ENCODE peak calls at places on chromosomes 16 and 17, in seven cellular contexts. U is GM12865, P is lower leg skin, D is fibroblast of the aortic adventitia, G is AG04449, Z is HFF-Myc, Y is AG09309. X is an unnamed sample.

GRCh38 chr17:81341347-81342061 is 46.4 kb upstream of the SLC38A10 start:
- DNase-seq in D (no peak), Z (no peak), U (no peak), Y (no peak), P (no peak), G (no peak), X (no peak)

GRCh38 chr16:22075043-22075757 is 17.1 kb upstream of the VWA3A start:
- DNase-seq in P (no peak), Y (no peak), U (no peak), D (no peak), Z (no peak), G (no peak), X (no peak)

GRCh38 chr17:7476474-7476873 is 3.0 kb downstream of the ZBTB4 start:
- DNase-seq in P (no peak), U (no peak), Y (no peak), G (no peak), D (peak; percentile 61), Z (no peak), X (no peak)

GRCh38 chr17:57415737-57416354 is 159.5 kb downstream of the MSI2 start:
- DNase-seq in Z (no peak), U (no peak), Y (no peak), P (no peak), D (no peak), G (no peak), X (no peak)

GRCh38 chr17:78422267-78422605 is 43.8 kb downstream of the PGS1 start:
- DNase-seq in Y (no peak), Z (no peak), P (no peak), D (no peak), U (no peak), G (no peak), X (no peak)

GRCh38 chr17:30021708-30022317 is 80.4 kb downstream of the EFCAB5 start:
- DNase-seq in P (peak; percentile 23), Y (no peak), Z (peak; percentile 31), D (peak; percentile 71), G (no peak), U (peak; percentile 66), X (peak; percentile 10)

GRCh38 chr17:16486373-16487250 is 5.4 kb downstream of the LRRC75A start:
- DNase-seq in Z (peak; percentile 27), D (peak; percentile 77), Y (peak; percentile 27), P (peak; percentile 77), G (no peak), U (no peak), X (peak; percentile 8)

GRCh38 chr17:49365667-49366066 is 3.6 kb upstream of the ZNF652 start:
- DNase-seq in Y (no peak), G (no peak), P (no peak), D (no peak), U (peak; percentile 40), Z (no peak), X (no peak)

GRCh38 chr16:71216714-71217113 is 13.8 kb downstream of the HYDIN start:
- DNase-seq in G (no peak), Z (no peak), P (no peak), Y (no peak), U (no peak), D (no peak), X (no peak)

GRCh38 chr16:69936252-69936651 is 14.9 kb upstream of the CLEC18A start:
- DNase-seq in U (no peak), Y (no peak), P (no peak), Z (no peak), G (no peak), D (no peak), X (no peak)

GRCh38 chr17:3539881-3540540 is 17.6 kb downstream of the TRPV3 start:
- DNase-seq in Z (no peak), U (no peak), D (no peak), Y (no peak), P (no peak), G (no peak), X (no peak)

GRCh38 chr16:20740007-20740883 is 1.4 kb downstream of the THUMPD1 start:
- DNase-seq in Y (no peak), G (no peak), D (peak; percentile 5), Z (no peak), U (peak; percentile 40), P (no peak), X (no peak)

GRCh38 chr16:53756329-53756996 is 52.5 kb downstream of the FTO start:
- DNase-seq in G (no peak), D (no peak), Z (no peak), Y (no peak), P (no peak), U (no peak), X (no peak)

GRCh38 chr17:82228842-82229685 is at the start of gene SLC16A3:
- DNase-seq in G (no peak), D (peak; percentile 68), U (peak; percentile 79), Y (no peak), P (no peak), Z (no peak), X (no peak)

GRCh38 chr16:12187939-12188673 is 211.6 kb downstream of the SNX29 start:
- DNase-seq in Z (no peak), Y (peak; percentile 31), U (no peak), G (no peak), P (no peak), D (peak; percentile 14), X (peak; percentile 22)

GRCh38 chr16:50842589-50842988 is 100.7 kb downstream of the CYLD start:
- DNase-seq in D (no peak), U (no peak), Z (no peak), G (no peak), Y (no peak), P (no peak), X (no peak)

GRCh38 chr16:10878644-10879498 is 1.9 kb downstream of the CIITA start:
- DNase-seq in U (peak; percentile 81), D (peak; percentile 24), P (no peak), G (no peak), Z (no peak), Y (no peak), X (no peak)

GRCh38 chr16:15553313-15554088 is 89.5 kb downstream of the MARF1 start:
- DNase-seq in Z (no peak), D (peak; percentile 27), P (no peak), U (no peak), G (no peak), Y (no peak), X (no peak)

GRCh38 chr16:2243031-2243528 is 6.8 kb downstream of the DNASE1L2 start:
- DNase-seq in Z (no peak), D (no peak), P (no peak), U (no peak), Y (no peak), G (no peak), X (no peak)
- TF ChIP-seq CTCF in Z (no peak), D (no peak), P (no peak), U (no peak), Y (no peak), G (no peak), X (no peak)

GRCh38 chr17:46044286-46044928 is 45.4 kb downstream of the STH start:
- DNase-seq in Z (peak; percentile 82), U (peak; percentile 79), P (peak; percentile 85), Y (peak; percentile 79), D (peak; percentile 92), G (peak; percentile 61), X (peak; percentile 83)

GRCh38 chr17:46044989-46045388 is 45.9 kb downstream of the STH start:
- DNase-seq in P (no peak), U (no peak), D (no peak), Y (no peak), Z (no peak), G (no peak), X (no peak)

GRCh38 chr17:46046957-46047356 is 47.9 kb downstream of the STH start:
- DNase-seq in U (no peak), G (no peak), Y (no peak), D (peak; percentile 82), Z (no peak), P (no peak), X (peak; percentile 35)

GRCh38 chr17:46045639-46046038 is 46.6 kb downstream of the STH start:
- DNase-seq in G (no peak), D (no peak), Z (no peak), Y (no peak), U (no peak), P (no peak), X (no peak)

DNA sequence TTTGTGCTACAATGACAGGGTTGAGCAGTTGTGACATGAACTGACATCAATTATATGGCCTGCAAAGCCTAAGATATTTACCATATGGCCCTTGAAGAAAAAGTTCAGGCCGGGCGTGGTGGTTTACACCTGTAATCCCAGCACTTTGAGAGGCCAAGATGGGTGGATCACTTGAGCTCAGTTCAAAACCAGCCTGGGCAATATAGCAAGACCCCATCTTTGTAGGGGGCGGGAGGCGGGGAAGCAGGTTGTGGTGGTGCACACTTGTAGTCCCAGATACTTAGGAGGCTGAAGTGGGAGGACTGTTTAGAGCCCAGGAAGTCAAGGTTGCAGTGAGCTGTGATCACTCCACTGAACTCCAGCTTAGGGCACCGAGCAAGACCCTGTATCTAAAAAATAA is 48.3 kb downstream of the STH start:
- DNase-seq in D (no peak), P (no peak), Y (no peak), Z (no peak), U (no peak), G (no peak), X (no peak)
- TF ChIP-seq CTCF in D (no peak), P (no peak), Y (no peak), Z (no peak), U (no peak), G (no peak), X (no peak)

GRCh38 chr16:84756830-84757229 is 57.0 kb downstream of the USP10 start:
- DNase-seq in G (no peak), D (no peak), P (no peak), U (no peak), Y (no peak), Z (no peak), X (no peak)

GRCh38 chr16:84752600-84752999 is 52.8 kb downstream of the USP10 start:
- DNase-seq in P (no peak), G (no peak), U (peak; percentile 73), D (no peak), Y (no peak), Z (no peak), X (no peak)

GRCh38 chr16:84753412-84754325 is 53.9 kb downstream of the USP10 start:
- DNase-seq in Z (no peak), U (peak; percentile 15), D (no peak), G (no peak), P (no peak), Y (no peak), X (no peak)

GRCh38 chr16:84755004-84755672 is 55.3 kb downstream of the USP10 start:
- DNase-seq in G (no peak), U (peak; percentile 25), D (no peak), Z (no peak), Y (no peak), P (no peak), X (no peak)

DNA sequence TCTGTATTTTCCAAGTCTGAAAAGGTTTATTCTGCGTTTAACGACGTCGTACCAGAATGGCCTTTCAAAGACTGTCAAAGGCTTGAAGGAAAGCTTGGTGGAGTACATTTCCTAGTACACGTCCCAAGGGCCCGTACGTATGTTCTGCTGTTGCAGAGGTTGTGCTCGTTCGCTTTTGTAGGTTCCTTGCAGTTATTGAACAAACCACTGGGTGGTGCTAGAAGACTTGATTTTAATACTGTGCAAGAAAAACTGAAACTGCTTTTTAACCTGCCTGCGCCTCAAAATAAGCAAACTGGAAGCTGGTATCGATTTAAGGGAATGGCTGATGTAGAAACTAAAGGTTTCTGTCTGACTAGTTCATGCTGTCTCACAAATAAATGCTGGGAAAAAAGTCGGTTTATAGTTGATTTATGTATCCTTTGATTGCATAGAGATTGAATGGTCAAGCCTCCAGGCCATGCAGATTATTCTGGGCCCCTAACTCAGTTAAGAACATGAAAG is 54.6 kb downstream of the USP10 start:
- DNase-seq in U (peak; percentile 93), Y (peak; percentile 74), D (peak; percentile 95), G (peak; percentile 67), P (peak; percentile 85), Z (peak; percentile 79), X (peak; percentile 78)
- TF ChIP-seq CTCF in U (peak; percentile 70), Y (peak; percentile 66), D (peak; percentile 77), G (peak; percentile 56), P (no peak), Z (peak; percentile 73), X (peak; percentile 74)

GRCh38 chr17:47894498-47895253 is 1.4 kb upstream of the SP2 start:
- DNase-seq in U (no peak), D (no peak), G (no peak), Y (no peak), P (no peak), Z (no peak), X (no peak)
- TF ChIP-seq CTCF in U (no peak), D (no peak), G (no peak), Y (peak; percentile 2), P (no peak), Z (no peak), X (no peak)